ENCODE peak calls at places on chromosomes 2 and 18, in ten cellular contexts. D is HCT116; S is A673; M is CD8-positive, alpha-beta memory T cell; F is NT2/D1; H is lower lobe of right lung; W is left ventricle myocardium inferior; U is sigmoid colon; T is adrenal gland; E is aorta. K is an unnamed sample. For H3K4me1, the result is how much of the 10 kb centered on the place peaks cover.

GRCh38 chr2:240507060-240507777 is 50.6 kb downstream of the ANKMY1 start:
- DNase-seq in D (no peak), S (no peak), M (no peak), F (no peak), H (peak), W (no peak), U (no peak), T (peak), E (peak), K (peak)

GRCh38 chr2:239204876-239205468 is 195.8 kb downstream of the HDAC4 start:
- DNase-seq in D (no peak), S (no peak), M (no peak), F (no peak), H (no peak), W (no peak), U (no peak), T (no peak), E (no peak), K (no peak)

GRCh38 chr18:67154979-67155378 is 361.5 kb downstream of the DSEL start:
- DNase-seq in D (no peak), S (no peak), M (no peak), F (no peak), H (no peak), W (no peak), U (no peak), T (no peak), E (no peak), K (no peak)

GRCh38 chr2:55620123-55620779 is 2.8 kb upstream of the PPP4R3B start:
- DNase-seq in D (no peak), S (peak), M (no peak), F (peak), H (no peak), W (no peak), U (no peak), T (no peak), E (no peak), K (no peak)

GRCh38 chr2:144261336-144261735 is 258.6 kb downstream of the ZEB2 start:
- DNase-seq in D (no peak), S (no peak), M (no peak), F (no peak), H (no peak), W (no peak), U (no peak), T (no peak), E (no peak), K (no peak)

GRCh38 chr2:225400060-225400511 is 576 bp downstream of the NYAP2 start:
- DNase-seq in D (no peak), S (peak), M (no peak), F (peak), H (no peak), W (no peak), U (no peak), T (peak), E (no peak), K (no peak)

GRCh38 chr18:72783517-72783916 is 84.3 kb downstream of the NETO1 start:
- DNase-seq in D (no peak), S (no peak), M (no peak), F (no peak), H (no peak), W (no peak), U (no peak), T (no peak), E (no peak), K (no peak)

GRCh38 chr18:77087391-77088141 is 45.0 kb downstream of the MBP start:
- DNase-seq in D (no peak), S (no peak), M (no peak), F (no peak), H (peak), W (peak), U (peak), T (no peak), E (peak), K (no peak)

GRCh38 chr18:5894613-5895299 is 566 bp downstream of the TMEM200C start:
- DNase-seq in D (no peak), S (no peak), M (no peak), F (no peak), H (no peak), W (peak), U (peak), T (peak), E (peak), K (no peak)

GRCh38 chr2:165699931-165700330 is 94.1 kb downstream of the GALNT3 start:
- DNase-seq in D (no peak), S (no peak), M (no peak), F (no peak), H (no peak), W (no peak), U (no peak), T (no peak), E (no peak), K (no peak)

GRCh38 chr2:177730363-177730762 is 337.8 kb downstream of the AGPS start:
- DNase-seq in D (no peak), S (no peak), M (no peak), F (no peak), H (no peak), W (no peak), U (no peak), T (no peak), E (no peak), K (no peak)

GRCh38 chr2:19762142-19762541 is 139.6 kb downstream of the TTC32 start:
- DNase-seq in D (no peak), S (no peak), M (no peak), F (no peak), H (no peak), W (no peak), U (no peak), T (no peak), E (no peak), K (no peak)

GRCh38 chr2:236376566-236377244 is 112.5 kb upstream of the ASB18 start:
- DNase-seq in D (no peak), S (no peak), M (no peak), F (no peak), H (no peak), W (no peak), U (no peak), T (no peak), E (no peak), K (no peak)

GRCh38 chr2:150204449-150204848 is 283.0 kb downstream of the RND3 start:
- DNase-seq in D (no peak), S (peak), M (no peak), F (no peak), H (no peak), W (no peak), U (no peak), T (no peak), E (no peak), K (no peak)

GRCh38 chr2:216283038-216283900 is 89.0 kb downstream of the MARCHF4 start:
- DNase-seq in D (peak), S (peak), M (no peak), F (peak), H (no peak), W (no peak), U (no peak), T (no peak), E (no peak), K (no peak)
- H3K4me1 ChIP-seq in D (under half), S (under half), M (under half), F (under half), H (under half), W (under half), U (under half), T (under half), E (under half), K (under half)

GRCh38 chr2:85745619-85746018 is 8.2 kb upstream of the ATOH8 start:
- DNase-seq in D (no peak), S (no peak), M (no peak), F (no peak), H (no peak), W (no peak), U (no peak), T (no peak), E (no peak), K (no peak)
- H3K4me1 ChIP-seq in D (under half), S (half or more), M (under half), F (under half), H (half or more), W (half or more), U (half or more), T (under half), E (under half), K (half or more)

DNA sequence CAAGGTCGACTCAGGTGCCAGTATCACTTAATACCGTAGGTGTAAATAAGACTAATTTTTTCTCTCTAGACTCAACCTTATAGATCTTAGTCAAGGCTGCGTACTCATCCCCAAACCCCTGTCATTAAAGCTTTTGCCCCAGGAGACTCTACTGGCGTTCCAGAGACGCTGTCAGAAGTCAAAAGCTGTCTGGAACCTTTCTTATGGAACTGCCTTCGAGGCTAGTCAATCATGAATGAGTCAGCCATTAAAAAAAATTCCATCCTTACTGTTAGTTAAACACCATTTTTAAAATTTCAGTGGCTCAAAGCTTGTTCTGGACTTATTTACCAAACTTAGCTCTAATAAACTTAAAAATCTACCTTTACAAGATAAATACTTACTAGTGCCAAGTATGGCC is 52.2 kb downstream of the SPRED2 start:
- DNase-seq in D (no peak), S (no peak), M (no peak), F (no peak), H (no peak), W (no peak), U (no peak), T (no peak), E (no peak), K (no peak)
- H3K4me1 ChIP-seq in D (half or more), S (under half), M (under half), F (under half), H (half or more), W (half or more), U (under half), T (half or more), E (under half), K (under half)

DNA sequence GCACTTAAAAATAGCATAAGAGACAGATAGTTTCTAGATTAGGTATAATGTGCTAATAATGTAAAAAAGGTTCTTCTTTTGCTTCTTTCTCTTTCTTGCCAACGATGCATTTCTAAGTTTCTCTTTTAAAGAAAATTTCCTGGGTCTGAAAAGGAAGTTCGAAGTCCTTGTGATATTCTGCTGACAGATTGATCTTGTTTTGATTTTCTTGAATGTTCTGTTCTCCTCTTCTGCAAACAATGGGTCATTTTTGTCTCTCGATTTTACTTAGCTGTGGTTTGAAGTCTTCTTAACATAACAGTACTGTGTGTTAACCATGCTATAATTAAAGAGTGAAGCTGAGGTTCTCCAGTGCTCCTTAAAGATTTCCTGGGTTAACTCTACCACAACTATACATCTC is 61.1 kb upstream of the ACYP2 start:
- DNase-seq in D (no peak), S (no peak), M (no peak), F (no peak), H (no peak), W (no peak), U (no peak), T (no peak), E (no peak), K (no peak)
- H3K4me1 ChIP-seq in D (under half), S (under half), M (under half), F (under half), H (under half), W (under half), U (under half), T (under half), E (under half), K (under half)

GRCh38 chr18:46399276-46399675 is 257.7 kb downstream of the LOXHD1 start:
- DNase-seq in D (no peak), S (no peak), M (no peak), F (no peak), H (no peak), W (no peak), U (no peak), T (no peak), E (no peak), K (no peak)
- H3K4me1 ChIP-seq in D (under half), S (under half), M (under half), F (under half), H (under half), W (under half), U (under half), T (under half), E (under half), K (under half)